ENCODE peak calls at places on chromosomes 3 and 15, in five cellular contexts. One of them, this sample, is unnamed.

GRCh38 chr3:106688463-106688862 is 688.8 kb upstream of the CCDC54 start:
- DNase-seq in esophagus muscularis mucosa: no peak
- DNase-seq in cardiac muscle cell: peak; percentile 92
- DNase-seq in neural progenitor cell: peak; percentile 10
- DNase-seq in A673: peak; percentile 53
- DNase-seq in this sample: peak; percentile 68

GRCh38 chr3:103055021-103055420 is 620.2 kb downstream of the ZPLD1 start:
- DNase-seq in esophagus muscularis mucosa: no peak
- DNase-seq in cardiac muscle cell: no peak
- DNase-seq in neural progenitor cell: no peak
- DNase-seq in A673: peak; percentile 91
- DNase-seq in this sample: no peak

GRCh38 chr3:24773798-24774197 is 279.1 kb upstream of the THRB start:
- DNase-seq in esophagus muscularis mucosa: no peak
- DNase-seq in cardiac muscle cell: peak; percentile 76
- DNase-seq in neural progenitor cell: peak; percentile 85
- DNase-seq in A673: peak; percentile 66
- DNase-seq in this sample: peak; percentile 5

GRCh38 chr3:55676643-55677042 is 189.5 kb upstream of the WNT5A start:
- DNase-seq in esophagus muscularis mucosa: no peak
- DNase-seq in cardiac muscle cell: no peak
- DNase-seq in neural progenitor cell: no peak
- DNase-seq in A673: no peak
- DNase-seq in this sample: no peak

GRCh38 chr3:181382656-181383055 is 329.1 kb upstream of the SOX2 start:
- DNase-seq in esophagus muscularis mucosa: no peak
- DNase-seq in cardiac muscle cell: no peak
- DNase-seq in neural progenitor cell: no peak
- DNase-seq in A673: no peak
- DNase-seq in this sample: no peak

GRCh38 chr15:90988249-90988648 is 6.1 kb downstream of the PRC1 start:
- DNase-seq in esophagus muscularis mucosa: no peak
- DNase-seq in cardiac muscle cell: peak; percentile 27
- DNase-seq in neural progenitor cell: no peak
- DNase-seq in A673: no peak
- DNase-seq in this sample: no peak

GRCh38 chr15:48710952-48711495 is 65.5 kb upstream of the FBN1 start:
- DNase-seq in esophagus muscularis mucosa: no peak
- DNase-seq in cardiac muscle cell: no peak
- DNase-seq in neural progenitor cell: peak; percentile 6
- DNase-seq in A673: no peak
- DNase-seq in this sample: no peak

GRCh38 chr3:96266395-96267187 is 547.8 kb upstream of the EPHA6 start:
- DNase-seq in esophagus muscularis mucosa: no peak
- DNase-seq in cardiac muscle cell: no peak
- DNase-seq in neural progenitor cell: no peak
- DNase-seq in A673: no peak
- DNase-seq in this sample: no peak

GRCh38 chr3:6753536-6753935 is 107.4 kb upstream of the GRM7 start:
- DNase-seq in esophagus muscularis mucosa: no peak
- DNase-seq in cardiac muscle cell: no peak
- DNase-seq in neural progenitor cell: no peak
- DNase-seq in A673: no peak
- DNase-seq in this sample: no peak

GRCh38 chr3:126872701-126873100 is 110.2 kb upstream of the PLXNA1 start:
- DNase-seq in esophagus muscularis mucosa: no peak
- DNase-seq in cardiac muscle cell: no peak
- DNase-seq in neural progenitor cell: no peak
- DNase-seq in A673: no peak
- DNase-seq in this sample: no peak

GRCh38 chr3:181793006-181793405 is 81.3 kb downstream of the SOX2 start:
- DNase-seq in esophagus muscularis mucosa: peak; percentile 26
- DNase-seq in cardiac muscle cell: no peak
- DNase-seq in neural progenitor cell: no peak
- DNase-seq in A673: no peak
- DNase-seq in this sample: no peak

GRCh38 chr15:75669191-75669878 is 21.6 kb downstream of the SNX33 start:
- DNase-seq in esophagus muscularis mucosa: no peak
- DNase-seq in cardiac muscle cell: no peak
- DNase-seq in neural progenitor cell: no peak
- DNase-seq in A673: no peak
- DNase-seq in this sample: no peak

GRCh38 chr3:101963902-101964362 is 114.6 kb downstream of the NFKBIZ start:
- DNase-seq in esophagus muscularis mucosa: no peak
- DNase-seq in cardiac muscle cell: peak; percentile 64
- DNase-seq in neural progenitor cell: no peak
- DNase-seq in A673: no peak
- DNase-seq in this sample: no peak

GRCh38 chr3:145188079-145188785 is 972.8 kb downstream of the PLOD2 start:
- DNase-seq in esophagus muscularis mucosa: no peak
- DNase-seq in cardiac muscle cell: no peak
- DNase-seq in neural progenitor cell: peak; percentile 3
- DNase-seq in A673: no peak
- DNase-seq in this sample: no peak

GRCh38 chr3:153445817-153446216 is 283.8 kb downstream of the RAP2B start:
- DNase-seq in esophagus muscularis mucosa: no peak
- DNase-seq in cardiac muscle cell: no peak
- DNase-seq in neural progenitor cell: no peak
- DNase-seq in A673: no peak
- DNase-seq in this sample: no peak

GRCh38 chr3:106140471-106140870 is 271.7 kb upstream of the CBLB start:
- DNase-seq in esophagus muscularis mucosa: no peak
- DNase-seq in cardiac muscle cell: no peak
- DNase-seq in neural progenitor cell: no peak
- DNase-seq in A673: no peak
- DNase-seq in this sample: no peak

GRCh38 chr3:81581966-81582599 is 179.4 kb downstream of the GBE1 start:
- DNase-seq in esophagus muscularis mucosa: no peak
- DNase-seq in cardiac muscle cell: peak; percentile 62
- DNase-seq in neural progenitor cell: peak; percentile 59
- DNase-seq in A673: peak; percentile 61
- DNase-seq in this sample: no peak

GRCh38 chr3:46196261-46196957 is 11.7 kb downstream of the CCR1 start:
- DNase-seq in esophagus muscularis mucosa: no peak
- DNase-seq in cardiac muscle cell: no peak
- DNase-seq in neural progenitor cell: no peak
- DNase-seq in A673: no peak
- DNase-seq in this sample: no peak

GRCh38 chr15:22831473-22831872 is 7.0 kb upstream of the NIPA2 start:
- DNase-seq in esophagus muscularis mucosa: no peak
- DNase-seq in cardiac muscle cell: no peak
- DNase-seq in neural progenitor cell: no peak
- DNase-seq in A673: no peak
- DNase-seq in this sample: no peak

GRCh38 chr3:16824085-16824696 is 60.6 kb upstream of the PLCL2 start:
- DNase-seq in esophagus muscularis mucosa: peak; percentile 26
- DNase-seq in cardiac muscle cell: no peak
- DNase-seq in neural progenitor cell: no peak
- DNase-seq in A673: no peak
- DNase-seq in this sample: no peak

GRCh38 chr3:20111836-20112235 is 71.6 kb downstream of the KAT2B start:
- DNase-seq in esophagus muscularis mucosa: no peak
- DNase-seq in cardiac muscle cell: no peak
- DNase-seq in neural progenitor cell: peak; percentile 2
- DNase-seq in A673: no peak
- DNase-seq in this sample: no peak

GRCh38 chr15:61387675-61388074 is 158.6 kb upstream of the RORA start:
- DNase-seq in esophagus muscularis mucosa: no peak
- DNase-seq in cardiac muscle cell: no peak
- DNase-seq in neural progenitor cell: no peak
- DNase-seq in A673: no peak
- DNase-seq in this sample: no peak

GRCh38 chr3:164550857-164551256 is 527.4 kb downstream of the SI start:
- DNase-seq in esophagus muscularis mucosa: no peak
- DNase-seq in cardiac muscle cell: no peak
- DNase-seq in neural progenitor cell: no peak
- DNase-seq in A673: no peak
- DNase-seq in this sample: no peak

GRCh38 chr3:51379301-51379700 is 5.8 kb upstream of the MANF start:
- DNase-seq in esophagus muscularis mucosa: no peak
- DNase-seq in cardiac muscle cell: no peak
- DNase-seq in neural progenitor cell: no peak
- DNase-seq in A673: no peak
- DNase-seq in this sample: no peak

GRCh38 chr3:168539909-168540308 is 444.2 kb upstream of the GOLIM4 start:
- DNase-seq in esophagus muscularis mucosa: no peak
- DNase-seq in cardiac muscle cell: no peak
- DNase-seq in neural progenitor cell: no peak
- DNase-seq in A673: no peak
- DNase-seq in this sample: no peak

GRCh38 chr3:139472380-139473010 is 3.8 kb downstream of the RBP2 start:
- DNase-seq in esophagus muscularis mucosa: no peak
- DNase-seq in cardiac muscle cell: no peak
- DNase-seq in neural progenitor cell: no peak
- DNase-seq in A673: no peak
- DNase-seq in this sample: no peak

GRCh38 chr15:92817339-92817886 is 82.7 kb upstream of the CHD2 start:
- DNase-seq in esophagus muscularis mucosa: no peak
- DNase-seq in cardiac muscle cell: no peak
- DNase-seq in neural progenitor cell: no peak
- DNase-seq in A673: no peak
- DNase-seq in this sample: no peak

GRCh38 chr15:73335026-73335425 is 33.7 kb downstream of the HCN4 start:
- DNase-seq in esophagus muscularis mucosa: no peak
- DNase-seq in cardiac muscle cell: no peak
- DNase-seq in neural progenitor cell: no peak
- DNase-seq in A673: no peak
- DNase-seq in this sample: no peak

GRCh38 chr3:52788890-52789745 is 5.5 kb upstream of the ITIH3 start:
- DNase-seq in esophagus muscularis mucosa: no peak
- DNase-seq in cardiac muscle cell: no peak
- DNase-seq in neural progenitor cell: no peak
- DNase-seq in A673: no peak
- DNase-seq in this sample: no peak

GRCh38 chr3:111895079-111895478 is 36.0 kb downstream of the PHLDB2 start:
- DNase-seq in esophagus muscularis mucosa: no peak
- DNase-seq in cardiac muscle cell: peak; percentile 67
- DNase-seq in neural progenitor cell: peak; percentile 46
- DNase-seq in A673: peak; percentile 79
- DNase-seq in this sample: no peak
- TF ChIP-seq CTCF in esophagus muscularis mucosa: no peak
- TF ChIP-seq CTCF in cardiac muscle cell: peak; percentile 52
- TF ChIP-seq CTCF in neural progenitor cell: peak; percentile 57
- TF ChIP-seq CTCF in A673: peak; percentile 78
- TF ChIP-seq CTCF in this sample: peak; percentile 36

GRCh38 chr3:169907476-169907875 is 3.9 kb upstream of the SAMD7 start:
- DNase-seq in esophagus muscularis mucosa: no peak
- DNase-seq in cardiac muscle cell: no peak
- DNase-seq in neural progenitor cell: no peak
- DNase-seq in A673: no peak
- DNase-seq in this sample: no peak

GRCh38 chr3:169911272-169911671 is at the start of gene SAMD7:
- DNase-seq in esophagus muscularis mucosa: no peak
- DNase-seq in cardiac muscle cell: no peak
- DNase-seq in neural progenitor cell: no peak
- DNase-seq in A673: no peak
- DNase-seq in this sample: no peak

GRCh38 chr3:169913270-169913780 is 2.0 kb downstream of the SAMD7 start:
- DNase-seq in esophagus muscularis mucosa: no peak
- DNase-seq in cardiac muscle cell: no peak
- DNase-seq in neural progenitor cell: no peak
- DNase-seq in A673: no peak
- DNase-seq in this sample: no peak

DNA sequence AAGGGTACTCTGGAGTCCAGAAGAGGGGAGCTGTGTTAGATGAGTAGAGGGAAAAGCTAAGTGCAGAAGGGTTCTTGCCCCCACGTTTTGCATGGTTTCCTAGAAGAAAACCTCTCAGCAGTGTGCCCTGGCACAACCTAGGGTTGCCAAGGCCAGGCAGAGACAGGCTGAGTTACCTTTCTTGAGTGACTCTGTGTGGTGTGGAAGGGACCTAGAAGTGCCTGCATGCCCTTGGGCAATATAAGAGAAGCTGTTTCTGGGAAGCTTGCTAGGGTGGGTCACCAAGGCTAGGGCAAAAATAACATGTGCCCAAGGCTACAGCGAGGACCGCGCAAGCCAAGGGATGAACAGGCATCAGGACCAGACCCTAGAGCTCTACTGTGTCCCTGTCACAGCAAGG is 3.4 kb upstream of the SAMD7 start:
- DNase-seq in esophagus muscularis mucosa: no peak
- DNase-seq in cardiac muscle cell: no peak
- DNase-seq in neural progenitor cell: no peak
- DNase-seq in A673: no peak
- DNase-seq in this sample: no peak
- H3K4me3 ChIP-seq in esophagus muscularis mucosa: no peak overlapping the region
- H3K4me3 ChIP-seq in cardiac muscle cell: no peak overlapping the region
- H3K4me3 ChIP-seq in neural progenitor cell: no peak overlapping the region
- H3K4me3 ChIP-seq in A673: no peak overlapping the region
- H3K4me3 ChIP-seq in this sample: no peak overlapping the region

DNA sequence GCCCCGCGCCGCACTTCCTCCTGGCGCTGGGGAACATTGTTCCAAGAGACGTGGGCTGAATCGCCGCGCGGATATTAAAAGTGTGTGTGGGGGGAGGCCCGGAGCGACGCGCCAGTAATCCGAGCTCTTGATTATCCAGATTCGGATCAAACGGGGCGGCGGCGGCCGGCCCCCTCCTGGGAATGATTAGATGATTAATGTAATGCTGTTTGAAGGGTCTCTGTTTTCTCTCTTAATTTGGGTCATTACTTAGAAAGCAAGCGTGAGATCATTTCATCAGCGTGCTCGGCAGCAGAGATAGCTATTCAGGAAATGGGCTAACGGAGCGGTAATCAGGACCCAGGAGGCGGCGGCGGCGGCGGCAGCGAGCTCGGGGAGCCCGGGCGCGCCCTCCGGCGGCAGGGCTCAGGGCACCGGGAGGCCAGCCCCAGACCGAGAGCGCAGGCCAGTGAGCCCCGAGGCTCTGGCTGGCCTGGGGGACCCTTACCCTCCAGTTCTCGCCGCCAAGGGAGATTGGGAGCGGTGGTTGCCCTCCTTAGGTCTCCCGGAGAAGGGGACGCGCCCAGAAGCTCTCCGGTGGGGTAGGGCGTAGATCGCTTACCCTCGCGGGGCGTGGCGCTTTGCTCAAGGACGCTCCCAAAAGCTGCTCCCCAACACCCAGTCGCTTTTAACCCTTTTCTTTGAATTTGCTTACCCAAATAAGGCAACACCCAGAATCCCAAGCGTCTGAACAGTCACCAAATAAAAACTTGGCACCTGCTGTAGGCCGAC is 4.5 kb downstream of the FEZF2 start:
- DNase-seq in esophagus muscularis mucosa: no peak
- DNase-seq in cardiac muscle cell: no peak
- DNase-seq in neural progenitor cell: peak; percentile 78
- DNase-seq in A673: peak; percentile 47
- DNase-seq in this sample: no peak
- TF ChIP-seq CTCF in esophagus muscularis mucosa: no peak
- TF ChIP-seq CTCF in cardiac muscle cell: peak; percentile 13
- TF ChIP-seq CTCF in neural progenitor cell: peak; percentile 62
- TF ChIP-seq CTCF in A673: peak; percentile 31
- TF ChIP-seq CTCF in this sample: peak; percentile 0

DNA sequence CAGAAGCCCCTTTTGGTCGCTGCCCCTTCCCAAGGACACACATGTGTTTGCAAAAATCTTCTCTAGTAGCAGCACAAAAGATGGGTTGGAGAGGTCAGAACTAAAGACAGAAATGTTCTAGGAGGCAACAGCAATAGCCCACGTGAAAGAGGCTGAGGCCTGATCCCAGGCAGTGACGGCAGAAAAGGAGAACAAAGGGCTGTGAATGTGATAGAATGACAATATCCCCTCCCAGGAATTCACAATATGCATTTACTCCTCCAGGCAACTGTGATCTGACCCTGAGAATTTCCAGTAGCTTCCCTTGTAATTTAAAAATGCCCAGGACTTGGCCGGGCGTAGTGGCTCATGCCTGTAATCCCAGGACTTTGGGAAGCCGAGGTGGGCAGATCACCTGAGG is 43.7 kb upstream of the PIAS1 start:
- DNase-seq in esophagus muscularis mucosa: no peak
- DNase-seq in cardiac muscle cell: no peak
- DNase-seq in neural progenitor cell: no peak
- DNase-seq in A673: no peak
- DNase-seq in this sample: no peak
- H3K4me3 ChIP-seq in esophagus muscularis mucosa: no peak overlapping the region
- H3K4me3 ChIP-seq in cardiac muscle cell: no peak overlapping the region
- H3K4me3 ChIP-seq in neural progenitor cell: no peak overlapping the region
- H3K4me3 ChIP-seq in A673: no peak overlapping the region
- H3K4me3 ChIP-seq in this sample: no peak overlapping the region